ENCODE peak calls at places on chromosomes 13 and 19, in eight cellular contexts. I is cardiac fibroblast, X is thyroid gland, D is progenitor cell of endocrine pancreas, A is brain microvascular endothelial cell, T is H1, O is HCT116, J is coronary artery. F is an unnamed sample.

GRCh38 chr13:73913043-73913740 is 221.0 kb downstream of the KLF12 start:
- DNase-seq in T (no peak), D (no peak), O (no peak), A (peak), I (peak), J (no peak), X (no peak), F (no peak)

GRCh38 chr19:30227661-30228112 is 144.5 kb upstream of the ZNF536 start:
- DNase-seq in A (peak), O (peak), T (no peak), J (no peak), I (peak), D (peak), X (peak), F (peak)

GRCh38 chr19:35995655-35995993 is 636 bp downstream of the SDHAF1 start:
- DNase-seq in T (no peak), X (peak), J (no peak), A (no peak), I (peak), O (no peak), D (no peak), F (no peak)

GRCh38 chr13:73141292-73141771 is 82.5 kb downstream of the KLF5 start:
- DNase-seq in D (no peak), A (peak), J (no peak), I (peak), X (peak), O (no peak), T (no peak), F (no peak)

GRCh38 chr19:17081672-17082630 is 6.4 kb downstream of the MYO9B start:
- DNase-seq in I (no peak), A (no peak), O (no peak), D (no peak), T (no peak), J (no peak), X (no peak), F (no peak)

GRCh38 chr13:31887311-31887710 is 144.3 kb upstream of the FRY start:
- DNase-seq in X (no peak), D (no peak), T (no peak), A (peak), J (no peak), I (peak), O (no peak), F (no peak)

GRCh38 chr19:31354919-31355318 is 5.7 kb upstream of the TSHZ3 start:
- DNase-seq in O (no peak), T (no peak), X (no peak), J (no peak), D (no peak), A (no peak), I (no peak), F (no peak)

GRCh38 chr19:35334064-35334753 is 5.2 kb downstream of the CD22 start:
- DNase-seq in T (no peak), X (no peak), O (no peak), A (no peak), J (no peak), I (no peak), D (no peak), F (no peak)

GRCh38 chr13:104522235-104523072 is 1456.2 kb upstream of the SLC10A2 start:
- DNase-seq in A (no peak), X (no peak), J (no peak), O (no peak), D (no peak), T (no peak), I (no peak), F (no peak)

GRCh38 chr13:34521166-34521565 is 420.9 kb upstream of the NBEA start:
- DNase-seq in O (no peak), X (peak), T (no peak), D (no peak), I (no peak), J (no peak), A (no peak), F (no peak)

GRCh38 chr19:12840091-12841079 is 2.1 kb downstream of the MAST1 start:
- DNase-seq in J (no peak), X (peak), A (peak), O (peak), T (peak), D (peak), I (peak), F (no peak)

GRCh38 chr19:40687525-40688016 is 2.9 kb downstream of the NUMBL start:
- DNase-seq in I (peak), T (no peak), X (peak), O (no peak), A (peak), J (peak), D (no peak), F (no peak)

GRCh38 chr19:18156841-18157464 is 4.0 kb downstream of the PIK3R2 start:
- DNase-seq in O (peak), J (no peak), A (peak), T (no peak), D (no peak), X (peak), I (peak), F (no peak)

GRCh38 chr19:42255766-42256750 is 1.1 kb upstream of the ERF start:
- DNase-seq in O (no peak), X (peak), D (no peak), A (no peak), I (peak), J (peak), T (no peak), F (no peak)

GRCh38 chr13:36346222-36347083 is at the start of gene SPART:
- DNase-seq in X (peak), I (peak), O (no peak), D (peak), J (peak), T (peak), A (peak), F (peak)
- TF ChIP-seq CTCF in X (peak), I (peak), O (peak), D (peak), J (peak), T (peak), A (peak), F (peak)

GRCh38 chr19:57599377-57599760 is 316 bp upstream of the ZNF530 start:
- DNase-seq in I (no peak), O (no peak), D (no peak), J (no peak), T (no peak), A (no peak), X (no peak), F (no peak)

GRCh38 chr19:57599761-57600383 is at the start of gene ZNF530:
- DNase-seq in I (peak), D (peak), O (peak), J (peak), X (peak), T (peak), A (peak), F (peak)
- TF ChIP-seq CTCF in I (no peak), D (no peak), O (no peak), J (no peak), X (no peak), T (no peak), A (peak), F (no peak)

DNA sequence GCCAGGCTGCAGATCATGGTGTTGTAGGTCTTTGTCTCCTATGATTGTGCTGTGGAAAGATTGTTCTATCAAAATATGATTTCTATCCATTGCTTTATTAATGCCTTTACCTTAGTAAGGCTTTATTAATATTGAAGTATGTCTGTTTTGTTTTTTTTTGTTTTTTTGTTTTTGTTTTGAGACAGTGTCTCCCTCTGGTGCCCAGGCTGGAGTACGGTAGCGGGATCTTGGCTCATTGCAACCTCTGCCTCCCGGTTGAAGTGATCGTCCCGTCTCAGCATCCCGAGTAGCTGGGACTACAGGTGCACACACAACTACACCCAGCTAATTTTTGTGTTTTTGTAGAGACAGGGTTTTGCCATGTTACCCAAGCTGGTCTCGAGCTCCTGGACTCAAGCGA is 7.7 kb downstream of the IRGC start:
- DNase-seq in D (no peak), T (no peak), X (no peak), A (no peak), J (no peak), O (peak), I (peak), F (no peak)
- TF ChIP-seq CTCF in D (no peak), T (peak), X (no peak), A (peak), J (no peak), O (peak), I (peak), F (no peak)

DNA sequence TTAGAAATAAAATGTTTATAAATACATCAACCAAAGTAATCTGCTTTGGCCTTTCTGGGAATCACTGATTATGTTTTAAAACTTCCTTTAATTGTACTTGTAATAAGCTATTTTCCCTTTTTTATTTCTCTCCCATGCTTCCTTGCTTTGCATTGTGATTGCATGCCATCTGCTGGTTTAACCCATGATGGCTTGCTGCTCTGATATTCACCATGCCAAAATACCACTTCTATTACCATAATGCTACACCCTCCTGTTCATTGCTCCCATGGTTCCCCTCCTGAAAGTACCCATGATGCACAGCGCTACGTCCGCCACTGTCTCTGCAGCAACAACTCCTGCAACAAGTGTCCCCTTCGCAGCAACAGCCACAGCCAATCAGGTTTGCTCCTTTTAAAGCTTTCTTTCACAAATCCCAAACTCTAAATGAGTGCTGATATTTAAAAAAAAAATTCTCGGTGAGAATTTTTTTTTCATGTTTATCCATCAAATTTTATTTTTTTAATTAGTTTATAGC is 67.7 kb upstream of the RAP2A start:
- DNase-seq in J (no peak), D (no peak), O (no peak), T (no peak), X (no peak), A (no peak), I (no peak), F (no peak)
- TF ChIP-seq CTCF in J (no peak), D (no peak), O (peak), T (no peak), X (no peak), A (peak), I (no peak), F (no peak)

GRCh38 chr19:11657307-11657706 is 60.0 kb downstream of the ZNF627 start:
- DNase-seq in I (no peak), X (no peak), J (no peak), D (no peak), O (no peak), A (no peak), T (no peak), F (no peak)

GRCh38 chr19:11656535-11656934 is 59.3 kb downstream of the ZNF627 start:
- DNase-seq in I (no peak), X (no peak), O (no peak), D (no peak), T (no peak), J (no peak), A (no peak), F (no peak)

GRCh38 chr19:11658954-11659353 is 61.7 kb downstream of the ZNF627 start:
- DNase-seq in O (no peak), A (no peak), X (no peak), T (no peak), J (no peak), I (no peak), D (no peak), F (no peak)

GRCh38 chr19:11662278-11662677 is 65.0 kb downstream of the ZNF627 start:
- DNase-seq in J (no peak), T (no peak), O (no peak), D (no peak), I (no peak), X (no peak), A (no peak), F (no peak)

DNA sequence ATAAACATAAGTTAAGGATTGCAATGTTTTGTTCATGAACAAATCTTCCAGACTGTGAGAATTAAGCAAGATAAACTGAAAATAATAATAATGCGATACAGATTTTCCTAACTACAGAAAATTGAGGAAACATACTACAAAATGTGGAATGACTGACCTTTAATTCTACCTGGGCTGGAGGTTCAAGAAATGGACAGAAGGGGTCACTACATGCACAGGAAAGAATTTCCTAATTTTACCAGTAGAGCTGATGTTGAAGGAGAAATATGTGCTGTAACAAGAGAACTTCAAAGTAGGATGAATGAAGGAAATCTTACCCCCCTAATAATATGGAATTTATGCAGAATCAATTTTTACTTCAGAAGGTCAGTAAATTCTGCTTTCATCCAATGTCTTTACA is 62.3 kb downstream of the ZNF627 start:
- DNase-seq in T (no peak), D (no peak), X (no peak), A (no peak), I (peak), O (no peak), J (no peak), F (no peak)
- TF ChIP-seq CTCF in T (no peak), D (peak), X (peak), A (no peak), I (peak), O (peak), J (no peak), F (peak)

DNA sequence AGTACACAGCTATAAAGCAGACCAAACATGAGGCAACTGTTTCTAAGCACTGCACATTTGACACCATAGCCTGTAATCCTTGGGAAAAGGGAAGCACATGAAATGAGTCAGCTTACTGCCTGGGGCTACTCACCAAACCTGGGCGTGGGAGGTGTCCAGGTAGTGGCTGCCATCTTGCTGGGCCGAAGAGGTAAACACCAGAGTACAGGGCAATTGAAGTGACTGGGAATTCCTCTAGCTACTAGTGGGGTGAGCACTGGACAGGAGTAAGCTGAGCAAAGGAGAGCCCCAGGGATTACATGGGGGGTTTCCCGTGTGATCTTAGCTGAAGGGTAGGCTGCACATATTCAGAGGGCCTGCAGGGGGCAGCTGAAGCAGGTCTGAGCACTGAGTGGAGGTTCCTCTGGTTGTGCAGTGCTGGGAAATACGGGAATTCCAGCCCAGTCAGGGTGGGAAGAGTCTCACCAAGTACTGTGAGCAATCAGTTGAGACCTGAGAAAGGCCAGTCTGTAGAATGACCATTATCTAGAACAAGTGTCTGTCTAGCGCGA is 140.5 kb downstream of the SLC7A1 start:
- DNase-seq in I (peak), A (no peak), J (no peak), T (no peak), X (no peak), D (no peak), O (peak), F (no peak)
- TF ChIP-seq CTCF in I (peak), A (peak), J (no peak), T (peak), X (no peak), D (peak), O (peak), F (peak)

GRCh38 chr19:52991021-52991420 is 22.7 kb upstream of the ERVV-1 start:
- DNase-seq in A (peak), O (no peak), X (no peak), D (no peak), T (no peak), I (peak), J (no peak), F (no peak)

GRCh38 chr19:52995711-52996110 is 18.0 kb upstream of the ERVV-1 start:
- DNase-seq in T (no peak), D (no peak), J (no peak), A (no peak), X (no peak), O (no peak), I (no peak), F (no peak)

GRCh38 chr19:52991484-52991883 is 22.2 kb upstream of the ERVV-1 start:
- DNase-seq in A (peak), T (no peak), I (peak), J (no peak), D (no peak), O (no peak), X (no peak), F (no peak)

GRCh38 chr19:52992109-52993004 is 21.4 kb upstream of the ERVV-1 start:
- DNase-seq in J (no peak), A (peak), O (no peak), T (no peak), I (peak), D (peak), X (peak), F (no peak)

GRCh38 chr19:52993342-52994178 is 20.2 kb upstream of the ERVV-1 start:
- DNase-seq in D (peak), A (peak), O (peak), I (peak), T (no peak), J (peak), X (peak), F (peak)
- TF ChIP-seq CTCF in D (peak), A (peak), O (no peak), I (peak), T (peak), J (peak), X (peak), F (peak)

GRCh38 chr19:14023404-14024235 is 4.3 kb upstream of the RLN3 start:
- DNase-seq in T (peak), A (peak), D (peak), O (no peak), X (peak), I (peak), J (no peak), F (no peak)
- TF ChIP-seq CTCF in T (peak), A (peak), D (peak), O (peak), X (peak), I (peak), J (no peak), F (no peak)

F was measured in D721Med.